ENCODE peak calls at places on chromosomes 16 and 17, in six cellular contexts. V, J, O, K, H and U are unnamed samples. For H3K4me1, the result is how much of the 10 kb centered on the place peaks cover.

GRCh38 chr17:63881935-63882601 is at the start of gene GH2:
- DNase-seq in V (no peak), J (no peak), O (peak), K (peak), H (peak), U (peak)

GRCh38 chr16:2460391-2460713 is 443 bp downstream of the TEDC2 start:
- DNase-seq in V (no peak), J (no peak), O (no peak), K (no peak), H (no peak), U (no peak)

GRCh38 chr17:81184596-81184995 is 18.6 kb upstream of the AATK start:
- DNase-seq in V (no peak), J (no peak), O (no peak), K (no peak), H (no peak), U (no peak)

GRCh38 chr17:55540414-55541091 is 29.3 kb upstream of the SMIM36 start:
- DNase-seq in V (no peak), J (no peak), O (no peak), K (no peak), H (no peak), U (no peak)

GRCh38 chr16:50152386-50152806 is 710 bp upstream of the TENT4B start:
- DNase-seq in V (peak), J (peak), O (no peak), K (no peak), H (peak), U (no peak)

GRCh38 chr16:19710991-19711545 is 7.0 kb downstream of the KNOP1 start:
- DNase-seq in V (no peak), J (no peak), O (no peak), K (no peak), H (no peak), U (no peak)

GRCh38 chr17:78329263-78330059 is 30.4 kb downstream of the SOCS3 start:
- DNase-seq in V (no peak), J (no peak), O (peak), K (no peak), H (no peak), U (no peak)

GRCh38 chr17:72492941-72493340 is 372.1 kb downstream of the SOX9 start:
- DNase-seq in V (no peak), J (no peak), O (no peak), K (no peak), H (no peak), U (no peak)

GRCh38 chr17:8005357-8005756 is 2.9 kb downstream of the GUCY2D start:
- DNase-seq in V (no peak), J (no peak), O (no peak), K (no peak), H (no peak), U (no peak)

GRCh38 chr17:17913695-17914332 is 58.4 kb downstream of the TOM1L2 start:
- DNase-seq in V (no peak), J (peak), O (peak), K (peak), H (peak), U (peak)

GRCh38 chr17:74736423-74737298 is at the start of gene RAB37:
- DNase-seq in V (no peak), J (no peak), O (peak), K (peak), H (no peak), U (no peak)

GRCh38 chr16:75010427-75010826 is 11.6 kb downstream of the ZNRF1 start:
- DNase-seq in V (no peak), J (no peak), O (no peak), K (no peak), H (no peak), U (no peak)

GRCh38 chr16:75014318-75014717 is 15.5 kb downstream of the ZNRF1 start:
- DNase-seq in V (no peak), J (no peak), O (no peak), K (no peak), H (no peak), U (no peak)

GRCh38 chr16:75007443-75007842 is 8.6 kb downstream of the ZNRF1 start:
- DNase-seq in V (peak), J (no peak), O (no peak), K (no peak), H (no peak), U (no peak)

GRCh38 chr16:75011634-75012307 is 12.9 kb downstream of the ZNRF1 start:
- DNase-seq in V (peak), J (no peak), O (peak), K (no peak), H (peak), U (no peak)

GRCh38 chr16:75012380-75013081 is 13.7 kb downstream of the ZNRF1 start:
- DNase-seq in V (no peak), J (no peak), O (no peak), K (no peak), H (no peak), U (no peak)
- H3K4me1 ChIP-seq in V (under half), J (under half), O (half or more), K (half or more), H (under half), U (under half)

GRCh38 chr17:49873466-49873865 is 25.6 kb upstream of the TAC4 start:
- DNase-seq in V (no peak), J (no peak), O (no peak), K (no peak), H (no peak), U (no peak)

GRCh38 chr17:49869038-49869374 is 21.1 kb upstream of the TAC4 start:
- DNase-seq in V (no peak), J (no peak), O (no peak), K (no peak), H (no peak), U (no peak)

GRCh38 chr17:49872776-49873377 is 25.0 kb upstream of the TAC4 start:
- DNase-seq in V (no peak), J (no peak), O (no peak), K (no peak), H (no peak), U (no peak)

GRCh38 chr17:49871211-49871610 is 23.3 kb upstream of the TAC4 start:
- DNase-seq in V (no peak), J (no peak), O (no peak), K (no peak), H (no peak), U (no peak)

GRCh38 chr17:49870298-49870697 is 22.4 kb upstream of the TAC4 start:
- DNase-seq in V (no peak), J (no peak), O (no peak), K (no peak), H (no peak), U (no peak)
- TF ChIP-seq ZNF274 in V (no peak), J (no peak), O (no peak), K (no peak), H (no peak), U (no peak)

DNA sequence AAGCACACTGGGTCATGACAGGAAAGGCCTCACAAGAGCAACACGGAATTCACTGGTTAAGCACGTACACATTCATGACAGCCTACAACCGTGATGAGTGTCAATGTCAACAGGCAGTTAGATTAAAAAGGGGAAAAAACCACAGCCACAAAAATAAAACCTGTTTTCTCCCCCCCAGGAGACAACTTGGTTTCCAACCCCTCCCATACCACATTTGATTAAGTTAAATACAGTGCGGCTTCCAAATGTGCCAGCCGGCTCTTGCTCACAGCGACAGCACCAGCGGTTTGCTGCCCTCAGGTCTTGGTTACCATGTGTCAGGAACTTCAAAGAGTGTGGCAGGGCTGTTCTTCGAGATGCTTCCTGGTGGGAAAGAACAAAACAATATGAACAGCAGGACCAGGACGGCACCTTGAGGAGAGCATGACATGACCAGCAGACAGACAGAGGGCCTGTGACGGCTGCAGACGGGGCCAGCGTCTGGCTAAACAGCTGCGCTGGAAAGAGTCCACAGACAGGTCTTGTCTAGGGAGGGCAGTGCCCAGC is 193.6 kb downstream of the PARN start:
- DNase-seq in V (no peak), J (no peak), O (no peak), K (no peak), H (no peak), U (no peak)
- H3K4me1 ChIP-seq in V (under half), J (under half), O (under half), K (under half), H (under half), U (under half)

DNA sequence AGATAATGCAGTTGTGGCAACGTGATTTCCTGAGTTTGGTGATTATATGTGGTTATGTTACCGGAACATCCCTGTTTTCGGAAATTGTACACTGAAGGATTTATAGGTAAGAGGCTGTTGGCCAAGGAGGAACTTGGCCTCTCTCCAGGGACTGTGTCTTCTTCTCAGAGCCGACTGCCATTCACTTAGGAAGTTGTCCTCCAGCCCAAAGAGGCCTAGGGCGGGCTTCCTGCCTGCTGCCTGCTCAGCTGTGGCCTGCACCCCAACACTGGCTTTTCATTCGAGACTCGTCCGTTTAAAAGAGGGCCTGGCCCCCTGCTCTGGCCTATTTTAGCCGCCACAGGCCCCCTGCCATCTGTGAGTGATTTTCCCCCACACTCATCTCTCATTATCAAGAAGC is 64.3 kb downstream of the ZDHHC7 start:
- DNase-seq in V (no peak), J (no peak), O (no peak), K (no peak), H (peak), U (no peak)
- TF ChIP-seq ZNF274 in V (no peak), J (no peak), O (no peak), K (no peak), H (no peak), U (no peak)

GRCh38 chr17:30243002-30243401 is 7.5 kb upstream of the SLC6A4 start:
- DNase-seq in V (no peak), J (no peak), O (no peak), K (no peak), H (no peak), U (no peak)

GRCh38 chr17:30241051-30241450 is 5.6 kb upstream of the SLC6A4 start:
- DNase-seq in V (no peak), J (no peak), O (no peak), K (no peak), H (no peak), U (no peak)

GRCh38 chr17:30246460-30246859 is 11.0 kb upstream of the SLC6A4 start:
- DNase-seq in V (no peak), J (no peak), O (no peak), K (no peak), H (no peak), U (no peak)

GRCh38 chr17:30244853-30245385 is 9.4 kb upstream of the SLC6A4 start:
- DNase-seq in V (no peak), J (no peak), O (no peak), K (no peak), H (peak), U (no peak)

DNA sequence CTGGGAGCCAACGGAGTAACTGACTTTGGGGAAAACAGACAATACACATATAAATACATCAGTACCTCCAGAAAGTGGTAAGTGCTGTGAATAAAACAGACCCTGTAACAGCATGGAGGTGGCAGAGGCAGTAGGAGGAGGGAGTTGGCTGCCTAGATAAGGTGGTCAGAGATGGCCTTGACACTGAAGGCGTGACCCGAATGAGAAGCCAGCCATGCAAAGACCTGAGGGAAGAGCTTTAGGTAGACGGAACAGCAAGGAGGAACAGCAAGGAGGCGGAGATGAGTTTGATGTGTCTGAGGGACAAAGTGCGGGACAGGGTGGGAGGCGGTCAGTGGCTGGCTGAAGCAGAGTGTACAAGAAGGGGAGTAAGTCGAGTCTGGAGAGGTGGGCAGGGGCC is 8.1 kb upstream of the SLC6A4 start:
- DNase-seq in V (no peak), J (no peak), O (no peak), K (no peak), H (peak), U (no peak)
- H3K4me1 ChIP-seq in V (under half), J (under half), O (under half), K (under half), H (under half), U (under half)

DNA sequence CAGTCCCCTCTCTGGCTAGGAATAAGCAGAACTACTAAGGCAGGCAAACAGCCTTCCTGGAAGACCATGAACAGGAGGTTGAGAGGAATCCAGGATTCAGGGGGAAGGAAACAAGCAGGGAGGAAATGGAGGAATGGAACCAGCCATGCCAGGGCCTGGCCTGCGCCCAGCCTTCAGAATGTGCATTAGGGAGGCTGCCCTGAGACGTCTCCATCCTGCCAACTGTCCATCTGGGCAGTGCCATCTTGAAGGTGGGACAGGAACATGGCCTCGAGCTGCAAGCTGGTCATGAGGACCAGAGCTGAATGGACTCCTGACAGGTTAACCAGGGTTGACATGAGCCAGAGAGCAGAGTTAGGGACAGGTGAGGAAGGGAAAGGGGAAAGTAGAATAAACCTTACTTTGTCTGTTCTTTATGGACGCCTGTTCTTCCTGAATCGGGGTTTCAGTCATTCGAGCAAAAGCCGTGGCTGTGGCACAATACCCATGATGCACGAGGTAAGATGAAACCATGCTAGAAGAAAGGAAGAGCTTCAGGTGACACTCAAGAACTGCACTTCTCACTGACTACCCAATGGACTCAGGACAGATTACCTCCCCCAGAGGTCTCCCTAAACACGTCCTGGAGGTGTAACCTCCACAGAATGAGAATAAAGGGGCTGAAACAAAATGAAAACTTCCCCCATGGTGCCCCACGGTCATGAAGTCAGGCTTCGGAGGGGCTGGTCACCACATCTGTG is 12.1 kb upstream of the GFOD2 start:
- DNase-seq in V (no peak), J (no peak), O (no peak), K (no peak), H (no peak), U (no peak)
- TF ChIP-seq ZNF274 in V (no peak), J (no peak), O (no peak), K (no peak), H (no peak), U (no peak)

GRCh38 chr16:10932959-10933710 is 9.1 kb downstream of the DEXI start:
- DNase-seq in V (no peak), J (no peak), O (no peak), K (no peak), H (no peak), U (no peak)

GRCh38 chr16:10933865-10934264 is 8.4 kb downstream of the DEXI start:
- DNase-seq in V (no peak), J (no peak), O (no peak), K (no peak), H (no peak), U (no peak)

GRCh38 chr16:10935491-10935890 is 6.8 kb downstream of the DEXI start:
- DNase-seq in V (no peak), J (no peak), O (no peak), K (no peak), H (no peak), U (no peak)

GRCh38 chr16:10936585-10936984 is 5.7 kb downstream of the DEXI start:
- DNase-seq in V (no peak), J (no peak), O (no peak), K (no peak), H (no peak), U (no peak)

GRCh38 chr16:10934325-10935107 is 7.8 kb downstream of the DEXI start:
- DNase-seq in V (no peak), J (no peak), O (no peak), K (no peak), H (no peak), U (no peak)
- H3K4me1 ChIP-seq in V (under half), J (under half), O (under half), K (under half), H (under half), U (under half)

GRCh38 chr17:77279448-77280303 is 138.9 kb downstream of the SEC14L1 start:
- DNase-seq in V (no peak), J (no peak), O (peak), K (peak), H (peak), U (no peak)
- TF ChIP-seq ZNF274 in V (no peak), J (no peak), O (no peak), K (peak), H (no peak), U (no peak)

GRCh38 chr17:47896672-47897490 is 845 bp downstream of the SP2 start:
- DNase-seq in V (no peak), J (no peak), O (no peak), K (no peak), H (peak), U (no peak)
- H3K4me1 ChIP-seq in V (under half), J (under half), O (under half), K (under half), H (under half), U (under half)